ENCODE peak calls at places on chromosomes 4 and X, in five cellular contexts. E is nephron progenitor cell, F is suprapubic skin, M is fibroblast of pulmonary artery, G is cardiac muscle cell. H is an unnamed sample.
A peak's percentile ranks its signal among the peaks of the same experiment; 100 is the strongest.

GRCh38 chr4:38949416-38950051 is 81.9 kb downstream of the FAM114A1 start:
- DNase-seq in G (no peak), F (no peak), E (no peak), M (peak; percentile 43), H (no peak)

GRCh38 chr4:18689308-18689915 is 667.9 kb upstream of the LCORL start:
- DNase-seq in M (peak; percentile 82), G (peak; percentile 69), F (no peak), E (peak; percentile 72), H (no peak)

GRCh38 chr4:54234497-54235205 is 5.6 kb downstream of the PDGFRA start:
- DNase-seq in M (peak; percentile 39), G (no peak), F (no peak), E (no peak), H (no peak)

GRCh38 chr4:187501731-187502130 is 493.8 kb upstream of the ZFP42 start:
- DNase-seq in E (no peak), G (no peak), M (no peak), F (no peak), H (no peak)

GRCh38 chrX:68947882-68948605 is 119.2 kb downstream of the EFNB1 start:
- DNase-seq in G (no peak), F (no peak), M (no peak), E (no peak), H (no peak)

GRCh38 chrX:56974408-56974807 is 20.9 kb downstream of the SPIN3 start:
- DNase-seq in M (no peak), F (no peak), E (no peak), G (no peak), H (no peak)

GRCh38 chrX:106906361-106906760 is 3.2 kb upstream of the RIPPLY1 start:
- DNase-seq in M (no peak), G (peak; percentile 45), E (no peak), F (no peak), H (no peak)

GRCh38 chr4:175394213-175394612 is 417.9 kb downstream of the GPM6A start:
- DNase-seq in M (no peak), F (no peak), G (no peak), E (no peak), H (no peak)

GRCh38 chr4:165378763-165379631 is at the start of gene CPE:
- DNase-seq in F (peak; percentile 84), G (peak; percentile 92), M (peak; percentile 76), E (peak; percentile 79), H (peak; percentile 96)

GRCh38 chrX:38890963-38891362 is 89.7 kb downstream of the MID1IP1 start:
- DNase-seq in E (no peak), M (no peak), G (no peak), F (no peak), H (no peak)

GRCh38 chr4:141193516-141193915 is 27.2 kb upstream of the ZNF330 start:
- DNase-seq in F (no peak), M (no peak), G (no peak), E (no peak), H (no peak)

GRCh38 chr4:67922697-67923096 is 38.9 kb upstream of the TMPRSS11D start:
- DNase-seq in E (no peak), M (no peak), G (no peak), F (no peak), H (no peak)

GRCh38 chrX:10217218-10217617 is 60.4 kb downstream of the CLCN4 start:
- DNase-seq in E (no peak), F (no peak), M (no peak), G (no peak), H (no peak)

GRCh38 chr4:186724861-186725419 is 1.3 kb upstream of the FAT1 start:
- DNase-seq in E (peak; percentile 27), M (peak; percentile 46), G (peak; percentile 23), F (no peak), H (no peak)

GRCh38 chr4:83282049-83282535 is 2.5 kb downstream of the COQ2 start:
- DNase-seq in E (peak; percentile 41), F (no peak), G (peak; percentile 24), M (peak; percentile 80), H (no peak)

GRCh38 chrX:136194546-136194945 is 47.2 kb downstream of the FHL1 start:
- DNase-seq in F (no peak), E (no peak), G (no peak), M (no peak), H (no peak)

GRCh38 chr4:74072739-74073138 is 26.3 kb downstream of the CXCL2 start:
- DNase-seq in E (no peak), G (no peak), M (no peak), F (no peak), H (no peak)

GRCh38 chrX:53714580-53715335 is 28.2 kb upstream of the HUWE1 start:
- DNase-seq in G (no peak), M (peak; percentile 34), F (no peak), E (no peak), H (no peak)

GRCh38 chr4:172270421-172270820 is 457.2 kb downstream of the GALNTL6 start:
- DNase-seq in F (no peak), G (peak; percentile 7), E (no peak), M (no peak), H (no peak)

GRCh38 chr4:7307391-7308099 is 115.2 kb downstream of the SORCS2 start:
- DNase-seq in F (no peak), G (no peak), E (no peak), M (no peak), H (peak; percentile 34)

GRCh38 chrX:54695816-54696487 is 102.1 kb downstream of the ITIH6 start:
- DNase-seq in G (no peak), E (no peak), F (no peak), M (no peak), H (no peak)

GRCh38 chrX:39859991-39860861 is 237.5 kb downstream of the BCOR start:
- DNase-seq in G (peak; percentile 46), F (no peak), E (no peak), M (peak; percentile 85), H (no peak)

GRCh38 chrX:140710710-140711109 is 1.2 kb downstream of the LINC00632 start:
- DNase-seq in M (peak; percentile 15), E (peak; percentile 8), G (no peak), F (no peak), H (no peak)

GRCh38 chrX:106959897-106960296 is 39.7 kb downstream of the CLDN2 start:
- DNase-seq in G (peak; percentile 66), M (peak; percentile 54), F (no peak), E (no peak), H (no peak)

GRCh38 chr4:108620933-108621905 is 843 bp downstream of the RPL34 start:
- DNase-seq in G (no peak), F (no peak), M (no peak), E (no peak), H (no peak)

GRCh38 chrX:130280901-130281300 is 12.2 kb upstream of the ZNF280C start:
- DNase-seq in M (no peak), F (no peak), E (no peak), G (no peak), H (no peak)

GRCh38 chr4:123870283-123870876 is 473.8 kb downstream of the SPRY1 start:
- DNase-seq in M (no peak), G (no peak), F (no peak), E (peak; percentile 23), H (no peak)

GRCh38 chr4:123291329-123291728 is 105.3 kb upstream of the SPRY1 start:
- DNase-seq in F (no peak), M (no peak), E (no peak), G (no peak), H (no peak)

GRCh38 chrX:101693476-101693875 is 33.8 kb upstream of the ARMCX2 start:
- DNase-seq in G (no peak), E (no peak), F (no peak), M (no peak), H (no peak)

GRCh38 chr4:147101678-147102077 is 156.0 kb upstream of the TTC29 start:
- DNase-seq in E (no peak), F (no peak), M (no peak), G (no peak), H (no peak)

GRCh38 chr4:80266902-80267380 is 477 bp downstream of the FGF5 start:
- DNase-seq in E (peak; percentile 48), G (peak; percentile 21), F (no peak), M (peak; percentile 61), H (peak; percentile 84)

GRCh38 chr4:60365176-60365575 is 835.0 kb upstream of the ADGRL3 start:
- DNase-seq in M (no peak), E (no peak), G (no peak), F (no peak), H (no peak)

GRCh38 chr4:164464313-164464712 is 289.6 kb upstream of the SMIM31 start:
- DNase-seq in G (no peak), F (no peak), E (no peak), M (no peak), H (no peak)

GRCh38 chr4:77578145-77578544 is 27.5 kb upstream of the CXCL13 start:
- DNase-seq in E (no peak), G (no peak), M (no peak), F (no peak), H (no peak)
- TF ChIP-seq CTCF in E (no peak), G (peak; percentile 22), M (no peak), F (no peak), H (peak; percentile 44)

GRCh38 chrX:1784773-1785172 is 169.9 kb downstream of the ASMT start:
- DNase-seq in M (no peak), G (no peak), E (no peak), F (no peak), H (no peak)
- TF ChIP-seq CTCF in M (no peak), G (no peak), E (no peak), F (no peak), H (peak; percentile 41)

GRCh38 chr4:140048419-140049022 is 105.5 kb downstream of the MAML3 start:
- DNase-seq in F (no peak), M (no peak), G (no peak), E (no peak), H (no peak)

GRCh38 chr4:140049024-140049923 is 104.7 kb downstream of the MAML3 start:
- DNase-seq in M (peak; percentile 82), E (peak; percentile 50), F (no peak), G (peak; percentile 67), H (no peak)

GRCh38 chr4:140052050-140052449 is 101.9 kb downstream of the MAML3 start:
- DNase-seq in M (peak; percentile 63), F (no peak), E (no peak), G (no peak), H (no peak)

GRCh38 chr4:140047781-140048180 is 106.2 kb downstream of the MAML3 start:
- DNase-seq in F (no peak), M (no peak), G (no peak), E (no peak), H (no peak)

GRCh38 chr4:140049924-140050681 is 103.9 kb downstream of the MAML3 start:
- DNase-seq in M (peak; percentile 58), G (peak; percentile 39), E (peak; percentile 35), F (no peak), H (no peak)
- TF ChIP-seq CTCF in M (peak; percentile 45), G (peak; percentile 43), E (peak; percentile 63), F (peak; percentile 6), H (peak; percentile 70)

GRCh38 chr4:183444149-183444952 is at the start of gene CDKN2AIP:
- DNase-seq in M (peak; percentile 93), E (peak; percentile 91), F (peak; percentile 95), G (peak; percentile 97), H (peak; percentile 95)
- TF ChIP-seq CTCF in M (no peak), E (no peak), F (peak; percentile 8), G (no peak), H (peak; percentile 36)

GRCh38 chr4:89489338-89489771 is 181.8 kb upstream of the GPRIN3 start:
- DNase-seq in G (no peak), E (no peak), F (no peak), M (no peak), H (no peak)
- TF ChIP-seq CTCF in G (no peak), E (no peak), F (no peak), M (no peak), H (no peak)